ENCODE peak calls at places on chromosomes 7 and 10, in eight cellular contexts. M is fibroblast of pulmonary artery, J is stomach, G is astrocyte, V is glutamatergic neuron, O is B cell, Y is heart right ventricle, D is left lung. F is an unnamed sample.
A peak's percentile ranks its signal among the peaks of the same experiment; 100 is the strongest.

GRCh38 chr10:6024334-6024682 is 37.9 kb downstream of the IL2RA start:
- DNase-seq in M (no peak), J (no peak), G (no peak), V (no peak), O (no peak), Y (no peak), D (no peak), F (no peak)

GRCh38 chr7:95501261-95501816 is 15.6 kb downstream of the ASB4 start:
- DNase-seq in M (no peak), J (no peak), G (peak; percentile 4), V (no peak), O (no peak), Y (no peak), D (no peak), F (no peak)

GRCh38 chr10:86392723-86393094 is 26.1 kb upstream of the GRID1 start:
- DNase-seq in M (no peak), J (no peak), G (no peak), V (no peak), O (peak; percentile 25), Y (no peak), D (no peak), F (no peak)

GRCh38 chr7:95906871-95907270 is 134.5 kb downstream of the DYNC1I1 start:
- DNase-seq in M (no peak), J (no peak), G (no peak), V (no peak), O (no peak), Y (no peak), D (no peak), F (no peak)

GRCh38 chr7:151873402-151873965 is 3.4 kb downstream of the PRKAG2 start:
- DNase-seq in M (no peak), J (no peak), G (no peak), V (no peak), O (no peak), Y (peak; percentile 58), D (no peak), F (no peak)

GRCh38 chr10:103917326-103918052 is 495 bp downstream of the STN1 start:
- DNase-seq in M (no peak), J (peak; percentile 53), G (peak; percentile 37), V (peak; percentile 28), O (no peak), Y (peak; percentile 55), D (peak; percentile 84), F (no peak)

GRCh38 chr10:26805567-26806245 is 55.1 kb downstream of the ABI1 start:
- DNase-seq in M (peak; percentile 31), J (no peak), G (peak; percentile 57), V (no peak), O (no peak), Y (no peak), D (no peak), F (no peak)

GRCh38 chr10:24469993-24470392 is 253.7 kb downstream of the ARHGAP21 start:
- DNase-seq in M (no peak), J (no peak), G (peak; percentile 20), V (no peak), O (no peak), Y (no peak), D (no peak), F (no peak)

GRCh38 chr10:123148414-123149161 is 652 bp downstream of the HMX2 start:
- DNase-seq in M (no peak), J (no peak), G (no peak), V (peak; percentile 34), O (peak; percentile 30), Y (no peak), D (no peak), F (no peak)

GRCh38 chr7:129797224-129797789 is 155.5 kb downstream of the UBE2H start:
- DNase-seq in M (no peak), J (no peak), G (no peak), V (no peak), O (no peak), Y (no peak), D (no peak), F (no peak)

GRCh38 chr7:70698219-70698832 is 433.6 kb upstream of the GALNT17 start:
- DNase-seq in M (peak; percentile 76), J (no peak), G (peak; percentile 46), V (no peak), O (no peak), Y (peak; percentile 45), D (no peak), F (peak; percentile 20)

GRCh38 chr10:35876248-35876647 is 234.2 kb upstream of the FZD8 start:
- DNase-seq in M (peak; percentile 45), J (no peak), G (peak; percentile 54), V (no peak), O (no peak), Y (no peak), D (no peak), F (no peak)

GRCh38 chr10:77392851-77393250 is 244.8 kb downstream of the KCNMA1 start:
- DNase-seq in M (peak; percentile 93), J (no peak), G (peak; percentile 96), V (no peak), O (peak; percentile 14), Y (no peak), D (no peak), F (peak; percentile 66)

GRCh38 chr10:1651280-1651975 is 85.9 kb downstream of the ADARB2 start:
- DNase-seq in M (no peak), J (no peak), G (no peak), V (no peak), O (no peak), Y (no peak), D (no peak), F (no peak)

GRCh38 chr10:51892965-51893658 is 193.7 kb upstream of the CSTF2T start:
- DNase-seq in M (peak; percentile 31), J (no peak), G (no peak), V (no peak), O (no peak), Y (no peak), D (no peak), F (no peak)
- TF ChIP-seq CTCF in M (peak; percentile 30), J (no peak), G (peak; percentile 3), V (no peak), O (no peak), Y (peak; percentile 16), D (no peak), F (peak; percentile 29)

GRCh38 chr7:1152492-1152891 is 7.5 kb downstream of the ZFAND2A start:
- DNase-seq in M (no peak), J (no peak), G (no peak), V (no peak), O (no peak), Y (no peak), D (peak; percentile 37), F (no peak)

GRCh38 chr7:1151653-1152425 is 8.2 kb downstream of the ZFAND2A start:
- DNase-seq in M (no peak), J (no peak), G (no peak), V (no peak), O (peak; percentile 53), Y (no peak), D (peak; percentile 60), F (no peak)

GRCh38 chr7:1150400-1151002 is 9.5 kb downstream of the ZFAND2A start:
- DNase-seq in M (no peak), J (no peak), G (no peak), V (no peak), O (no peak), Y (no peak), D (peak; percentile 18), F (no peak)

GRCh38 chr7:1149351-1149794 is 10.6 kb downstream of the ZFAND2A start:
- DNase-seq in M (no peak), J (no peak), G (no peak), V (no peak), O (no peak), Y (no peak), D (peak; percentile 41), F (no peak)

GRCh38 chr7:1151156-1151555 is 8.8 kb downstream of the ZFAND2A start:
- DNase-seq in M (no peak), J (no peak), G (no peak), V (no peak), O (no peak), Y (no peak), D (peak; percentile 65), F (no peak)
- TF ChIP-seq CTCF in M (no peak), J (no peak), G (no peak), V (no peak), O (no peak), Y (no peak), D (no peak), F (no peak)

DNA sequence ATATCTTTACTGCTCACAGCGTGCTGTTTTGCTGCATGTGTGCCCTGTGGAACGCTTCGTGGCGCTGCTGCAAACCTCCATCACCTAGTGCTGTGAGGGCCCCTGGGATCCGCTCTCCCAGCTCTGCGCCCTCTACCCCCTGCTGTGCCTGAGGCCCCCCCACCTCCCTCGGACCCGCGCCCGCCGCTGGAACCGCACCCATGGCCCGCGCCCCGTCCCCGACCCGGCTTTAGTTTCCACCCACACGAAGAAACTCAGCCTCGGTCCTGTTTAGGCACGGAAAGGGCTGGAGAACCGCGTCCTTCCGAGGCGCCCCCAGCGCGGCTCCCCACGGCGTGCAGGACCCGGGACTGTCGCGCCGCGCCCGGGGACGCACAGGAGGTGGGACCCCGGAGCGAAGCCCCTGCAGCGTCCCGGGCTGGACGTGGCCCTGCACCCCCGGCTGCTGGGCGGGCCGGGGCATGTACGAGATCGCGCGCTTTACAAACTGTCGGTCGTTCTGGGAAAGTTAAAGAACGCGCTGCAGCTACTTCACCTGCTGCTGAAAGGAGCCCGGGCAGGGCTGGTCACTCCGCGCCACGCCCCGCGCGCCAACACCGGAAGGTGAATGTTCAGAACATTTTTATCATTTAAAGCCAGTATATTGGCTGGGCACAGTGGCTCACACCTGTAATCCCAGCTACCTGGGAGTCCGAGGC is 54.3 kb downstream of the BMS1 start:
- DNase-seq in M (peak; percentile 29), J (no peak), G (peak; percentile 18), V (no peak), O (no peak), Y (no peak), D (no peak), F (peak; percentile 0)
- TF ChIP-seq CTCF in M (peak; percentile 24), J (no peak), G (no peak), V (no peak), O (no peak), Y (peak; percentile 16), D (no peak), F (peak; percentile 3)

GRCh38 chr7:22109761-22110160 is 164.1 kb upstream of the CDCA7L start:
- DNase-seq in M (peak; percentile 60), J (peak; percentile 51), G (no peak), V (peak; percentile 54), O (no peak), Y (no peak), D (no peak), F (no peak)
- TF ChIP-seq CTCF in M (peak; percentile 49), J (no peak), G (peak; percentile 23), V (no peak), O (no peak), Y (no peak), D (no peak), F (peak; percentile 41)

DNA sequence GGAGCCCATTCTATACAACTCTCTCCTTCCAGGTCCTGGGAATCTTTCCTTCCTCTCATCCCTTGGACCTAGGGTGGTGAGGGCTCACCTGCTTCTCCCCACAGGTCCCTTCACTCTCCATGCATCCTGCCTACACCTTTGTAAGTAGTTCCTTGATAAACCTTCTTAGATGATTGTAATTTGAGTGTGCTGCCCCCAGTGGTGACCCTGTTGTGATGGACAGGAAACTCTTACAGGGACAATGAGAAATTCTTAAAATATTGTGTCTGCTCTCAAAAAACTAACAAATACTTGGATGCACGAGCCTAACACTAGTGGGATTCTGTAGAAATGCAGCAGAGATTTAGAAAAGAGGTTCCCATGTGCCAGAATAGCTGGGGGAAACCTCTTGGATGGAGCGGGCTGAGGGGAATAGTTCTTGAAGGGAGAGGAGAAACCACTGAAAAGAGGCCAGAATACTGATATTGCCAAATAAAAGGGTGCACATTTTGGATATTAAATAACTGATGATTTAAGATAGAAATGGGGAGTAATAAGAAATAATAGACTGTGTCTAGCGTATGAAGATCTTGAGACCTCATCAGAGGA is 6.7 kb upstream of the PAXIP1 start:
- DNase-seq in M (peak; percentile 2), J (no peak), G (no peak), V (no peak), O (no peak), Y (no peak), D (no peak), F (no peak)
- TF ChIP-seq CTCF in M (peak; percentile 39), J (no peak), G (peak; percentile 42), V (peak; percentile 66), O (peak; percentile 69), Y (peak; percentile 11), D (peak; percentile 22), F (peak; percentile 18)

F was measured in AG09319.